ENCODE peak calls at places on chromosome 17, in four cellular contexts. Z is stimulated activated CD8-positive, alpha-beta memory T cell treated with anti-CD3 and anti-CD28 coated beads, Interleukin-7, amount 100 ng/mL, for 1 hour; D is sigmoid colon; B is EH. S is an unnamed sample.

GRCh38 chr17:58661499-58661898 is 30.3 kb downstream of the TEX14 start:
- DNase-seq in D (no peak), B (no peak), Z (no peak), S (no peak)

GRCh38 chr17:6473128-6473767 is 29.0 kb downstream of the PIMREG start:
- DNase-seq in D (peak), B (peak), Z (peak), S (peak)

GRCh38 chr17:59149051-59149450 is 5.9 kb downstream of the SKA2 start:
- DNase-seq in D (no peak), B (peak), Z (no peak), S (no peak)

GRCh38 chr17:48023408-48024148 is 14.0 kb downstream of the COPZ2 start:
- DNase-seq in D (peak), B (peak), Z (no peak), S (peak)

GRCh38 chr17:82592751-82593589 is 55.3 kb downstream of the WDR45B start:
- DNase-seq in B (peak), D (peak), Z (peak), S (no peak)

GRCh38 chr17:47253541-47254402 is at the start of gene ITGB3:
- DNase-seq in B (peak), D (peak), Z (peak), S (peak)

GRCh38 chr17:50283246-50283645 is 9.0 kb downstream of the TMEM92 start:
- DNase-seq in Z (no peak), B (no peak), D (no peak), S (no peak)

GRCh38 chr17:28946239-28946638 is 5.1 kb downstream of the PHF12 start:
- DNase-seq in B (peak), Z (no peak), D (no peak), S (no peak)

GRCh38 chr17:44367219-44367618 is 3.6 kb upstream of the FAM171A2 start:
- DNase-seq in B (no peak), Z (no peak), D (no peak), S (no peak)

GRCh38 chr17:77027271-77027670 is 113.5 kb upstream of the SEC14L1 start:
- DNase-seq in Z (no peak), B (no peak), D (no peak), S (no peak)